ENCODE peak calls at places on chromosome 3, in seven cellular contexts. One of them, this sample, is unnamed.
A peak's percentile ranks its signal among the peaks of the same experiment; 100 is the strongest.

GRCh38 chr3:123039178-123039577 is 11.6 kb upstream of the SEMA5B start:
- DNase-seq in MM.1S: no peak
- DNase-seq in HL-60: no peak
- DNase-seq in IMR-90: no peak
- DNase-seq in lower lobe of right lung: no peak
- DNase-seq in psoas muscle: no peak
- DNase-seq in cardiac fibroblast: no peak
- DNase-seq in this sample: no peak

GRCh38 chr3:127038476-127038875 is 55.6 kb downstream of the PLXNA1 start:
- DNase-seq in IMR-90: no peak
- DNase-seq in cardiac fibroblast: no peak
- DNase-seq in psoas muscle: peak; percentile 5
- DNase-seq in MM.1S: no peak
- DNase-seq in lower lobe of right lung: peak; percentile 37
- DNase-seq in HL-60: no peak
- DNase-seq in this sample: no peak

GRCh38 chr3:99348451-99348850 is 289.9 kb upstream of the COL8A1 start:
- DNase-seq in cardiac fibroblast: no peak
- DNase-seq in lower lobe of right lung: no peak
- DNase-seq in psoas muscle: no peak
- DNase-seq in MM.1S: no peak
- DNase-seq in IMR-90: no peak
- DNase-seq in HL-60: no peak
- DNase-seq in this sample: no peak

GRCh38 chr3:42769477-42770131 is 3.4 kb downstream of the CCDC13 start:
- DNase-seq in psoas muscle: no peak
- DNase-seq in HL-60: no peak
- DNase-seq in lower lobe of right lung: no peak
- DNase-seq in IMR-90: no peak
- DNase-seq in MM.1S: no peak
- DNase-seq in cardiac fibroblast: no peak
- DNase-seq in this sample: no peak

GRCh38 chr3:51343918-51344687 is 41.0 kb upstream of the MANF start:
- DNase-seq in HL-60: no peak
- DNase-seq in MM.1S: no peak
- DNase-seq in psoas muscle: peak; percentile 27
- DNase-seq in IMR-90: peak; percentile 78
- DNase-seq in cardiac fibroblast: peak; percentile 92
- DNase-seq in lower lobe of right lung: no peak
- DNase-seq in this sample: peak; percentile 21

GRCh38 chr3:32467333-32468070 is 35.1 kb downstream of the CMTM6 start:
- DNase-seq in MM.1S: peak; percentile 69
- DNase-seq in HL-60: peak; percentile 62
- DNase-seq in psoas muscle: peak; percentile 68
- DNase-seq in cardiac fibroblast: peak; percentile 71
- DNase-seq in IMR-90: peak; percentile 52
- DNase-seq in lower lobe of right lung: peak; percentile 82
- DNase-seq in this sample: no peak

GRCh38 chr3:160331127-160331937 is 67.7 kb downstream of the IFT80 start:
- DNase-seq in cardiac fibroblast: peak; percentile 93
- DNase-seq in lower lobe of right lung: no peak
- DNase-seq in psoas muscle: no peak
- DNase-seq in HL-60: no peak
- DNase-seq in MM.1S: no peak
- DNase-seq in IMR-90: peak; percentile 93
- DNase-seq in this sample: peak; percentile 69

GRCh38 chr3:149726716-149727407 is 25.4 kb downstream of the COMMD2 start:
- DNase-seq in psoas muscle: no peak
- DNase-seq in lower lobe of right lung: no peak
- DNase-seq in MM.1S: no peak
- DNase-seq in cardiac fibroblast: peak; percentile 4
- DNase-seq in IMR-90: peak; percentile 10
- DNase-seq in HL-60: no peak
- DNase-seq in this sample: no peak

GRCh38 chr3:15633766-15634588 is 32.4 kb downstream of the BTD start:
- DNase-seq in cardiac fibroblast: peak; percentile 37
- DNase-seq in IMR-90: peak; percentile 47
- DNase-seq in HL-60: no peak
- DNase-seq in MM.1S: no peak
- DNase-seq in lower lobe of right lung: no peak
- DNase-seq in psoas muscle: no peak
- DNase-seq in this sample: no peak

GRCh38 chr3:11655188-11655928 is 11.6 kb upstream of the VGLL4 start:
- DNase-seq in lower lobe of right lung: no peak
- DNase-seq in MM.1S: no peak
- DNase-seq in psoas muscle: no peak
- DNase-seq in HL-60: no peak
- DNase-seq in cardiac fibroblast: peak; percentile 40
- DNase-seq in IMR-90: no peak
- DNase-seq in this sample: no peak

GRCh38 chr3:108509263-108509662 is 1.1 kb downstream of the MYH15 start:
- DNase-seq in psoas muscle: no peak
- DNase-seq in lower lobe of right lung: no peak
- DNase-seq in MM.1S: no peak
- DNase-seq in HL-60: no peak
- DNase-seq in IMR-90: no peak
- DNase-seq in cardiac fibroblast: no peak
- DNase-seq in this sample: no peak

GRCh38 chr3:178485756-178486155 is 50.5 kb upstream of the KCNMB2 start:
- DNase-seq in psoas muscle: no peak
- DNase-seq in cardiac fibroblast: peak; percentile 6
- DNase-seq in IMR-90: peak; percentile 7
- DNase-seq in HL-60: no peak
- DNase-seq in lower lobe of right lung: no peak
- DNase-seq in MM.1S: no peak
- DNase-seq in this sample: peak; percentile 9

GRCh38 chr3:37024092-37024491 is 30.8 kb downstream of the MLH1 start:
- DNase-seq in HL-60: no peak
- DNase-seq in lower lobe of right lung: no peak
- DNase-seq in IMR-90: peak; percentile 30
- DNase-seq in cardiac fibroblast: peak; percentile 48
- DNase-seq in MM.1S: peak; percentile 21
- DNase-seq in psoas muscle: no peak
- DNase-seq in this sample: no peak

GRCh38 chr3:175713263-175713662 is 854.1 kb downstream of the NAALADL2 start:
- DNase-seq in lower lobe of right lung: no peak
- DNase-seq in IMR-90: peak; percentile 22
- DNase-seq in HL-60: no peak
- DNase-seq in MM.1S: no peak
- DNase-seq in cardiac fibroblast: peak; percentile 38
- DNase-seq in psoas muscle: no peak
- DNase-seq in this sample: no peak

GRCh38 chr3:73072634-73073033 is 11.2 kb downstream of the EBLN2 start:
- DNase-seq in IMR-90: no peak
- DNase-seq in cardiac fibroblast: no peak
- DNase-seq in HL-60: peak; percentile 70
- DNase-seq in lower lobe of right lung: no peak
- DNase-seq in psoas muscle: no peak
- DNase-seq in MM.1S: no peak
- DNase-seq in this sample: no peak

GRCh38 chr3:23806322-23807160 is 786 bp downstream of the UBE2E1 start:
- DNase-seq in lower lobe of right lung: peak; percentile 51
- DNase-seq in IMR-90: no peak
- DNase-seq in cardiac fibroblast: no peak
- DNase-seq in HL-60: no peak
- DNase-seq in psoas muscle: peak; percentile 28
- DNase-seq in MM.1S: no peak
- DNase-seq in this sample: no peak

GRCh38 chr3:109224333-109224732 is 87.8 kb downstream of the C3orf85 start:
- DNase-seq in HL-60: peak; percentile 3
- DNase-seq in MM.1S: peak; percentile 28
- DNase-seq in psoas muscle: no peak
- DNase-seq in cardiac fibroblast: no peak
- DNase-seq in IMR-90: no peak
- DNase-seq in lower lobe of right lung: no peak
- DNase-seq in this sample: no peak

GRCh38 chr3:151806838-151807237 is 7.1 kb upstream of the AADAC start:
- DNase-seq in MM.1S: no peak
- DNase-seq in IMR-90: no peak
- DNase-seq in lower lobe of right lung: no peak
- DNase-seq in HL-60: no peak
- DNase-seq in cardiac fibroblast: no peak
- DNase-seq in psoas muscle: no peak
- DNase-seq in this sample: no peak

GRCh38 chr3:13896473-13897154 is 16.7 kb upstream of the WNT7A start:
- DNase-seq in psoas muscle: no peak
- DNase-seq in IMR-90: peak; percentile 54
- DNase-seq in MM.1S: peak; percentile 77
- DNase-seq in cardiac fibroblast: peak; percentile 65
- DNase-seq in HL-60: peak; percentile 54
- DNase-seq in lower lobe of right lung: no peak
- DNase-seq in this sample: no peak

GRCh38 chr3:8095724-8096123 is 405.9 kb upstream of the LMCD1 start:
- DNase-seq in cardiac fibroblast: no peak
- DNase-seq in MM.1S: no peak
- DNase-seq in lower lobe of right lung: no peak
- DNase-seq in IMR-90: no peak
- DNase-seq in psoas muscle: no peak
- DNase-seq in HL-60: no peak
- DNase-seq in this sample: no peak

GRCh38 chr3:161372321-161373260 is 1.3 kb upstream of the SPTSSB start:
- DNase-seq in psoas muscle: no peak
- DNase-seq in lower lobe of right lung: peak; percentile 37
- DNase-seq in cardiac fibroblast: peak; percentile 25
- DNase-seq in MM.1S: no peak
- DNase-seq in IMR-90: no peak
- DNase-seq in HL-60: no peak
- DNase-seq in this sample: no peak

GRCh38 chr3:69542265-69543079 is 156.6 kb upstream of the FRMD4B start:
- DNase-seq in IMR-90: no peak
- DNase-seq in cardiac fibroblast: peak; percentile 18
- DNase-seq in HL-60: peak; percentile 63
- DNase-seq in psoas muscle: peak; percentile 22
- DNase-seq in MM.1S: no peak
- DNase-seq in lower lobe of right lung: peak; percentile 63
- DNase-seq in this sample: no peak

GRCh38 chr3:127226946-127227842 is 34.3 kb downstream of the PRR23E start:
- DNase-seq in IMR-90: no peak
- DNase-seq in cardiac fibroblast: no peak
- DNase-seq in MM.1S: no peak
- DNase-seq in HL-60: no peak
- DNase-seq in psoas muscle: no peak
- DNase-seq in lower lobe of right lung: no peak
- DNase-seq in this sample: no peak

GRCh38 chr3:20123121-20123652 is 62.8 kb downstream of the SGO1 start:
- DNase-seq in psoas muscle: no peak
- DNase-seq in HL-60: no peak
- DNase-seq in cardiac fibroblast: no peak
- DNase-seq in IMR-90: no peak
- DNase-seq in MM.1S: no peak
- DNase-seq in lower lobe of right lung: no peak
- DNase-seq in this sample: no peak
- TF ChIP-seq CTCF in psoas muscle: no peak
- TF ChIP-seq CTCF in HL-60: no peak
- TF ChIP-seq CTCF in cardiac fibroblast: no peak
- TF ChIP-seq CTCF in IMR-90: no peak
- TF ChIP-seq CTCF in MM.1S: no peak
- TF ChIP-seq CTCF in lower lobe of right lung: no peak
- TF ChIP-seq CTCF in this sample: no peak

GRCh38 chr3:115098354-115099073 is 48.6 kb downstream of the ZBTB20 start:
- DNase-seq in psoas muscle: no peak
- DNase-seq in cardiac fibroblast: no peak
- DNase-seq in IMR-90: no peak
- DNase-seq in HL-60: no peak
- DNase-seq in lower lobe of right lung: no peak
- DNase-seq in MM.1S: no peak
- DNase-seq in this sample: no peak

GRCh38 chr3:115099115-115099884 is 47.8 kb downstream of the ZBTB20 start:
- DNase-seq in cardiac fibroblast: peak; percentile 16
- DNase-seq in psoas muscle: no peak
- DNase-seq in lower lobe of right lung: no peak
- DNase-seq in HL-60: no peak
- DNase-seq in MM.1S: no peak
- DNase-seq in IMR-90: peak; percentile 17
- DNase-seq in this sample: no peak

GRCh38 chr3:115095236-115095635 is 51.9 kb downstream of the ZBTB20 start:
- DNase-seq in HL-60: no peak
- DNase-seq in cardiac fibroblast: no peak
- DNase-seq in psoas muscle: no peak
- DNase-seq in MM.1S: no peak
- DNase-seq in IMR-90: no peak
- DNase-seq in lower lobe of right lung: no peak
- DNase-seq in this sample: no peak

GRCh38 chr3:115100806-115101205 is 46.3 kb downstream of the ZBTB20 start:
- DNase-seq in IMR-90: no peak
- DNase-seq in lower lobe of right lung: no peak
- DNase-seq in cardiac fibroblast: no peak
- DNase-seq in psoas muscle: no peak
- DNase-seq in HL-60: no peak
- DNase-seq in MM.1S: no peak
- DNase-seq in this sample: no peak

GRCh38 chr3:115100172-115100571 is 46.9 kb downstream of the ZBTB20 start:
- DNase-seq in HL-60: peak; percentile 15
- DNase-seq in lower lobe of right lung: no peak
- DNase-seq in MM.1S: no peak
- DNase-seq in IMR-90: peak; percentile 70
- DNase-seq in psoas muscle: no peak
- DNase-seq in cardiac fibroblast: peak; percentile 85
- DNase-seq in this sample: no peak
- H3K4me3 ChIP-seq in HL-60: no peak overlapping the region
- H3K4me3 ChIP-seq in lower lobe of right lung: peak overlapping the region; percentile 50
- H3K4me3 ChIP-seq in MM.1S: no peak overlapping the region
- H3K4me3 ChIP-seq in IMR-90: peak overlapping the region; percentile 38
- H3K4me3 ChIP-seq in psoas muscle: peak overlapping the region; percentile 68
- H3K4me3 ChIP-seq in cardiac fibroblast: peak overlapping the region; percentile 22
- H3K4me3 ChIP-seq in this sample: peak overlapping the region; percentile 26

DNA sequence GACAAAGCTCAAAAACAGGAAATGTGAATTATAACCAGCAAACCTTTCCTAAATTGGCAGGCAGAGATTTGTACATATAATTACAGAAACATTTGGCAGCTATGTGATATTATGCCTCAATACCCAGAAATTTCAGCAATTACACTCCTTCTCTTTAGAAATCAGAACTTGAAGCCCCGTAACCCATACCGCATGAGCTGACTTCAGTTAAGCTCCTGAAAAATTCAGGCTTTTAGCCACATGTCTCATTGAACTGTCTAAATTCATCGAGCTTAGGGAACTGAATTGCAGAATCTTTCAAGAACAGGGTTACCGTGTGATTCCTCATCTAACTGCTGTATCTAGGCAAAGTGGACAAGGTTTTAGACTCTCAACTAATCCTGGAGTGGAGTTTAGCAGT is 332.9 kb downstream of the EPHA3 start:
- DNase-seq in IMR-90: no peak
- DNase-seq in psoas muscle: no peak
- DNase-seq in cardiac fibroblast: no peak
- DNase-seq in HL-60: no peak
- DNase-seq in MM.1S: no peak
- DNase-seq in lower lobe of right lung: no peak
- DNase-seq in this sample: no peak
- TF ChIP-seq CTCF in IMR-90: no peak
- TF ChIP-seq CTCF in psoas muscle: no peak
- TF ChIP-seq CTCF in cardiac fibroblast: no peak
- TF ChIP-seq CTCF in HL-60: no peak
- TF ChIP-seq CTCF in MM.1S: no peak
- TF ChIP-seq CTCF in lower lobe of right lung: no peak
- TF ChIP-seq CTCF in this sample: no peak

GRCh38 chr3:46655271-46655670 is 38.2 kb downstream of the ALS2CL start:
- DNase-seq in psoas muscle: no peak
- DNase-seq in HL-60: no peak
- DNase-seq in lower lobe of right lung: no peak
- DNase-seq in MM.1S: no peak
- DNase-seq in IMR-90: no peak
- DNase-seq in cardiac fibroblast: peak; percentile 25
- DNase-seq in this sample: no peak
- H3K4me3 ChIP-seq in psoas muscle: no peak overlapping the region
- H3K4me3 ChIP-seq in HL-60: no peak overlapping the region
- H3K4me3 ChIP-seq in lower lobe of right lung: no peak overlapping the region
- H3K4me3 ChIP-seq in MM.1S: no peak overlapping the region
- H3K4me3 ChIP-seq in IMR-90: no peak overlapping the region
- H3K4me3 ChIP-seq in cardiac fibroblast: no peak overlapping the region
- H3K4me3 ChIP-seq in this sample: no peak overlapping the region

This sample was measured in AG04449.